ENCODE peak calls at places on chromosomes 7 and 10, in seven cellular contexts. G is iPS DF 6.9; Y is H7; T is CD8-positive, alpha-beta memory T cell; V is adipocyte; Z is stomach; N is upper lobe of left lung. D is an unnamed sample.

GRCh38 chr7:22375359-22376048 is 18.6 kb upstream of the RAPGEF5 start:
- DNase-seq in G (no peak), Y (no peak), T (no peak), V (peak; percentile 15), Z (no peak), N (no peak), D (no peak)

GRCh38 chr7:7803597-7804229 is 85.3 kb upstream of the RPA3 start:
- DNase-seq in G (no peak), Y (no peak), T (no peak), V (no peak), Z (no peak), N (no peak), D (peak; percentile 66)

GRCh38 chr10:34808789-34809745 is 6.0 kb downstream of the PARD3 start:
- DNase-seq in G (no peak), Y (peak; percentile 50), T (no peak), V (peak; percentile 69), Z (no peak), N (no peak), D (no peak)

GRCh38 chr7:135147341-135147898 is 452 bp upstream of the TMEM140 start:
- DNase-seq in G (no peak), Y (peak; percentile 2), T (no peak), V (peak; percentile 12), Z (no peak), N (no peak), D (no peak)

GRCh38 chr10:30059209-30060107 is at the start of gene JCAD:
- DNase-seq in G (no peak), Y (peak; percentile 94), T (peak; percentile 47), V (peak; percentile 85), Z (peak; percentile 83), N (peak; percentile 97), D (peak; percentile 52)

GRCh38 chr10:71038234-71038633 is 149.9 kb upstream of the PCBD1 start:
- DNase-seq in G (no peak), Y (no peak), T (no peak), V (no peak), Z (no peak), N (no peak), D (no peak)

GRCh38 chr7:8216291-8216690 is 45.7 kb downstream of the ICA1 start:
- DNase-seq in G (no peak), Y (no peak), T (no peak), V (no peak), Z (no peak), N (no peak), D (no peak)

GRCh38 chr7:106736508-106737201 is 75.7 kb upstream of the CCDC71L start:
- DNase-seq in G (peak; percentile 63), Y (peak; percentile 24), T (peak; percentile 6), V (peak; percentile 88), Z (peak; percentile 37), N (no peak), D (peak; percentile 38)

GRCh38 chr10:72702868-72703581 is 11.1 kb downstream of the MCU start:
- DNase-seq in G (no peak), Y (no peak), T (no peak), V (no peak), Z (no peak), N (no peak), D (no peak)

GRCh38 chr10:90308223-90308622 is 549.6 kb downstream of the HTR7 start:
- DNase-seq in G (no peak), Y (no peak), T (no peak), V (no peak), Z (no peak), N (no peak), D (no peak)

GRCh38 chr10:34884272-34884952 is 69.3 kb upstream of the PARD3 start:
- DNase-seq in G (no peak), Y (no peak), T (no peak), V (no peak), Z (no peak), N (no peak), D (no peak)

GRCh38 chr10:103917326-103918052 is 495 bp downstream of the STN1 start:
- DNase-seq in G (no peak), Y (no peak), T (no peak), V (peak; percentile 68), Z (peak; percentile 53), N (no peak), D (peak; percentile 27)

GRCh38 chr7:2710256-2710655 is 22.3 kb downstream of the AMZ1 start:
- DNase-seq in G (no peak), Y (no peak), T (peak; percentile 63), V (no peak), Z (no peak), N (no peak), D (no peak)

GRCh38 chr7:116528008-116528789 is 3.4 kb downstream of the CAV1 start:
- DNase-seq in G (no peak), Y (no peak), T (no peak), V (peak; percentile 97), Z (no peak), N (no peak), D (no peak)

GRCh38 chr10:102997998-102998397 is 79.9 kb downstream of the CNNM2 start:
- DNase-seq in G (no peak), Y (no peak), T (no peak), V (no peak), Z (no peak), N (no peak), D (no peak)

GRCh38 chr10:93390691-93391090 is 91.4 kb downstream of the MYOF start:
- DNase-seq in G (no peak), Y (no peak), T (no peak), V (no peak), Z (no peak), N (no peak), D (no peak)

GRCh38 chr10:71260622-71261325 is 48.4 kb downstream of the UNC5B start:
- DNase-seq in G (no peak), Y (peak; percentile 81), T (no peak), V (peak; percentile 92), Z (no peak), N (peak; percentile 54), D (no peak)

GRCh38 chr10:35353805-35354204 is 17.5 kb downstream of the CCNY start:
- DNase-seq in G (no peak), Y (no peak), T (no peak), V (no peak), Z (no peak), N (no peak), D (no peak)

GRCh38 chr10:67603701-67604100 is 92.3 kb downstream of the CTNNA3 start:
- DNase-seq in G (no peak), Y (no peak), T (no peak), V (no peak), Z (no peak), N (no peak), D (no peak)

GRCh38 chr10:30751678-30752331 is 122.3 kb upstream of the LYZL2 start:
- DNase-seq in G (peak; percentile 35), Y (peak; percentile 84), T (peak; percentile 53), V (peak; percentile 94), Z (peak; percentile 31), N (peak; percentile 88), D (peak; percentile 62)

GRCh38 chr10:95963202-95963991 is 55.6 kb downstream of the CC2D2B start:
- DNase-seq in G (no peak), Y (no peak), T (no peak), V (no peak), Z (no peak), N (no peak), D (no peak)

GRCh38 chr10:133528296-133528844 is 1.2 kb downstream of the CYP2E1 start:
- DNase-seq in G (no peak), Y (peak; percentile 43), T (no peak), V (peak; percentile 26), Z (no peak), N (peak; percentile 81), D (no peak)

GRCh38 chr10:5977471-5978370 is at the start of gene IL15RA:
- DNase-seq in G (no peak), Y (peak; percentile 87), T (peak; percentile 83), V (peak; percentile 86), Z (peak; percentile 90), N (peak; percentile 93), D (no peak)

DNA sequence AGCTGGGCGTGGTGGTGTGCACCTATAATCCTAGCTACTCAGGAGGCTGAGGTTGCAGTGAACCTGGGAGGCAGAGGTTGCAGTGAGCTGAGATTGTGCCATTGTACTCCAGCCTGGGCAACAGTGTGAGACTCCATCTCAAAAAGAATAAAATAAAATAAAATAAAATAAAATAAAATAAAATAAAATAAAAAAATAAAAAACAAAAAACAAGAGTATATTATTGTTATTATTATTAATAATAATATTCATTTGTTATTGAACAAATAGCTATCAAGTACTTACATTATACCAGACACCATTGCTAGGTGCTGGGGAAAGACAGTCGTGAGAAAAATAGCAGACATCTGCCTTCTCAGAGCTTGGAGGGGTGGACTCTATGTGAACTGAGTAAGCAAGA is 24.1 kb downstream of the PAX2 start:
- DNase-seq in G (no peak), Y (no peak), T (no peak), V (no peak), Z (no peak), N (no peak), D (no peak)
- H3K27me3 ChIP-seq in G (no peaks in the 10 kb centered on the region), Y (no peaks in the 10 kb centered on the region), T (no peaks in the 10 kb centered on the region), V (peaks cover 74% of the 10 kb centered on the region), Z (peaks cover 96% of the 10 kb centered on the region), N (no peaks in the 10 kb centered on the region), D (peaks cover 100% of the 10 kb centered on the region)

DNA sequence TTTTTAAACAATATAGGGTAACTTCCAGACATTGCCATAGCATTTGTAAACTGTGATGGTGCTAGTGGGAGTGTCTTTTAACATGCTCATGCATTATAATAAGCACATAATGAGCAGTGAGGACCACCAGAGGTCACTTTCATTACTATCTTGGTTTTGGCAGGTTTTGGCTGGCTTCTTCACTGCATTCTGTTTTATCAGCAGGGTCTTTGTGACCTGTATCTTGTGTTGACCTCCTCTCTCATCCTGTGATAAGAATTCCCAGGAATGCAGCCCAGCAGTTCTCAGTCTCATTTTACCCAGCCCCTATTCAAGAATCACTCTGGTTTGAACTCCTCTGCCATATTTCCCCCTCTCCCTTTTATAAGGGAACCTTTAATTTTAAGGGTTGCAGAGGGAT is 91.3 kb downstream of the ZNF467 start:
- DNase-seq in G (no peak), Y (no peak), T (no peak), V (no peak), Z (no peak), N (no peak), D (no peak)
- H3K27me3 ChIP-seq in G (no peaks in the 10 kb centered on the region), Y (no peaks in the 10 kb centered on the region), T (no peaks in the 10 kb centered on the region), V (peaks cover 4% of the 10 kb centered on the region), Z (peaks cover 5% of the 10 kb centered on the region), N (no peaks in the 10 kb centered on the region), D (no peaks in the 10 kb centered on the region)

DNA sequence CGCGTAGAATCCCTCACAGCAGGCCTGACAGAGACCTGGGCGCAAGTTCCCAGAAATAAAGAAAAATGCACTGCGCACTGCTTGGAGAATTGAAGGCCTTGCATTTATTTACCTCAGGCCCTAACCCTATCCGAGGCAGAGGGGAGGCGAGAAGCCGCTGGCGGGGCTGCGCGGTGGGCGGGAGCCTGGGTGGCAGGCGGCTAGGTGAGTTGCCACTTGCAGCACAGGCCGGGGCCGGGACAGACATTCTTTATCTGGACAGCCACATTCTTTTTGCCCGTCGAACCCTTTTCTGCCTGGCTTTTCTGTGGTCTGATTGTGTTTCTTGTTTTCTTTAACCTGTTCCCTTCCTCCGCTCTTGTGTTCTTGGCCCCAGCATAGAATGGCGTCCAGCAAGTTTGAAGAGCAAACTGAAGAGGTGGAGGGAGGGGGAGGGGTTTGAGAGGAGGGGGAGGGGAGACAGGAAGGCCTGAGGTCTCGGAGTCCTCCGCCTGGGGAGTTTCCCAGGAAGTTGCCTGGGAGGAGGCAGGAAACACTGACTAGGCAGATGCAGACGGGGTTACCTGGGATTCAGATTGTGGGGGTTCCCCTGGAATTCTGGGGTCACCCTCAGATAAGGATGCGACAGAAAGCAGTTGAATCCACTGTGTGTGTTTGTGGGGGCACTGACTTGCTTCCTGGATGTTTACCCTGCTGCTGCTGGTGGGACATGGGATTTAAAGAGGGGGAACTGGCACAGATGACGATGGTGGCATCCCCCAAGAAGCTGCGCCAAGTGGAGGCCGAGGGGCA is 5.1 kb downstream of the SHH start:
- DNase-seq in G (no peak), Y (peak; percentile 89), T (no peak), V (no peak), Z (no peak), N (no peak), D (no peak)
- H3K27me3 ChIP-seq in G (peaks cover 79% of the 10 kb centered on the region), Y (peaks cover 88% of the 10 kb centered on the region), T (peaks cover 13% of the 10 kb centered on the region), V (peaks cover 44% of the 10 kb centered on the region), Z (peaks cover 100% of the 10 kb centered on the region), N (peaks cover 76% of the 10 kb centered on the region), D (peaks cover 90% of the 10 kb centered on the region)

GRCh38 chr10:23694921-23695824 is 256.3 kb downstream of the OTUD1 start:
- DNase-seq in G (no peak), Y (peak; percentile 80), T (no peak), V (no peak), Z (no peak), N (peak; percentile 76), D (peak; percentile 10)
- H3K27me3 ChIP-seq in G (peaks cover 44% of the 10 kb centered on the region), Y (peaks cover 59% of the 10 kb centered on the region), T (no peaks in the 10 kb centered on the region), V (peaks cover 56% of the 10 kb centered on the region), Z (peaks cover 49% of the 10 kb centered on the region), N (peaks cover 28% of the 10 kb centered on the region), D (peaks cover 20% of the 10 kb centered on the region)

D was measured in WERI-Rb-1.